ENCODE peak calls at places on chromosomes 2 and 18, in seven cellular contexts. U is psoas muscle; I is Peyer's patch; W is IMR-90; B is sigmoid colon; P is cardiac muscle cell; Q is CD4-positive, CD25-positive, alpha-beta regulatory T cell. K is an unnamed sample. For H3K4me1, the result is how much of the 10 kb centered on the place peaks cover.

GRCh38 chr2:25279091-25279651 is 62.6 kb downstream of the DNMT3A start:
- DNase-seq in U (peak), I (peak), W (no peak), B (peak), P (peak), Q (no peak), K (no peak)

GRCh38 chr18:28110924-28111323 is 66.0 kb downstream of the CDH2 start:
- DNase-seq in U (no peak), I (no peak), W (no peak), B (no peak), P (no peak), Q (no peak), K (no peak)

GRCh38 chr2:10407841-10408648 is 40.1 kb downstream of the ODC1 start:
- DNase-seq in U (no peak), I (peak), W (peak), B (peak), P (peak), Q (peak), K (peak)

GRCh38 chr18:2881490-2882195 is 34.8 kb downstream of the EMILIN2 start:
- DNase-seq in U (peak), I (peak), W (peak), B (peak), P (peak), Q (no peak), K (no peak)

GRCh38 chr2:88601302-88601701 is 26.0 kb downstream of the EIF2AK3 start:
- DNase-seq in U (no peak), I (no peak), W (peak), B (no peak), P (peak), Q (no peak), K (no peak)

GRCh38 chr18:58867281-58867961 is 2.7 kb downstream of the ZNF532 start:
- DNase-seq in U (no peak), I (no peak), W (no peak), B (peak), P (no peak), Q (no peak), K (no peak)

GRCh38 chr2:67290451-67290991 is 106.6 kb upstream of the ETAA1 start:
- DNase-seq in U (no peak), I (no peak), W (peak), B (no peak), P (peak), Q (no peak), K (no peak)

GRCh38 chr2:30239308-30240161 is 8.2 kb downstream of the LBH start:
- DNase-seq in U (peak), I (peak), W (peak), B (peak), P (peak), Q (peak), K (peak)

GRCh38 chr2:27216416-27217137 is 592 bp upstream of the CAD start:
- DNase-seq in U (no peak), I (no peak), W (no peak), B (peak), P (no peak), Q (no peak), K (no peak)

GRCh38 chr2:234496442-234496834 is 443 bp downstream of the ARL4C start:
- DNase-seq in U (no peak), I (peak), W (no peak), B (no peak), P (no peak), Q (peak), K (no peak)

GRCh38 chr2:28753043-28753683 is 1.5 kb downstream of the PPP1CB start:
- DNase-seq in U (peak), I (peak), W (peak), B (peak), P (peak), Q (peak), K (peak)

GRCh38 chr2:233443511-233444183 is 89.4 kb downstream of the DGKD start:
- DNase-seq in U (peak), I (peak), W (peak), B (peak), P (peak), Q (peak), K (peak)

GRCh38 chr2:109438146-109438545 is 175.6 kb downstream of the SEPTIN10 start:
- DNase-seq in U (no peak), I (peak), W (no peak), B (peak), P (no peak), Q (no peak), K (no peak)

GRCh38 chr2:18741888-18742287 is 152.5 kb upstream of the NT5C1B start:
- DNase-seq in U (no peak), I (no peak), W (peak), B (peak), P (peak), Q (no peak), K (no peak)

GRCh38 chr2:19675856-19676460 is 225.8 kb downstream of the TTC32 start:
- DNase-seq in U (no peak), I (no peak), W (peak), B (no peak), P (no peak), Q (no peak), K (no peak)

GRCh38 chr2:144508162-144508765 is 11.7 kb downstream of the ZEB2 start:
- DNase-seq in U (no peak), I (no peak), W (no peak), B (no peak), P (no peak), Q (no peak), K (no peak)

GRCh38 chr2:232876071-232876977 is 6.3 kb downstream of the SNORC start:
- DNase-seq in U (peak), I (peak), W (no peak), B (peak), P (no peak), Q (peak), K (no peak)

GRCh38 chr2:173196080-173196479 is 120.4 kb downstream of the MAP3K20 start:
- DNase-seq in U (no peak), I (no peak), W (no peak), B (no peak), P (no peak), Q (no peak), K (no peak)

GRCh38 chr18:24799720-24800119 is 339.3 kb downstream of the HRH4 start:
- DNase-seq in U (no peak), I (no peak), W (no peak), B (no peak), P (no peak), Q (no peak), K (no peak)

GRCh38 chr2:97546711-97547110 is 43.0 kb downstream of the ANKRD36B start:
- DNase-seq in U (no peak), I (no peak), W (no peak), B (no peak), P (peak), Q (no peak), K (no peak)

GRCh38 chr2:2007551-2008501 is 263.5 kb upstream of the PXDN start:
- DNase-seq in U (no peak), I (no peak), W (no peak), B (no peak), P (no peak), Q (no peak), K (no peak)

GRCh38 chr2:240134956-240135520 is 1.1 kb downstream of the COPS9 start:
- DNase-seq in U (peak), I (no peak), W (no peak), B (no peak), P (no peak), Q (no peak), K (no peak)

GRCh38 chr2:150718280-150718679 is 230.8 kb upstream of the RND3 start:
- DNase-seq in U (no peak), I (no peak), W (no peak), B (no peak), P (no peak), Q (no peak), K (no peak)

GRCh38 chr2:39688181-39688580 is 22.5 kb downstream of the TMEM178A start:
- DNase-seq in U (no peak), I (no peak), W (no peak), B (no peak), P (no peak), Q (no peak), K (no peak)

GRCh38 chr2:117771969-117772630 is 42.4 kb upstream of the DDX18 start:
- DNase-seq in U (no peak), I (no peak), W (peak), B (no peak), P (peak), Q (no peak), K (no peak)

GRCh38 chr2:96245609-96246390 is 20.0 kb downstream of the TMEM127 start:
- DNase-seq in U (no peak), I (peak), W (peak), B (peak), P (peak), Q (no peak), K (no peak)

GRCh38 chr2:24456610-24457556 is 34.2 kb upstream of the NCOA1 start:
- DNase-seq in U (peak), I (peak), W (peak), B (peak), P (peak), Q (no peak), K (no peak)

GRCh38 chr2:203225423-203226039 is 13.3 kb upstream of the CYP20A1 start:
- DNase-seq in U (no peak), I (no peak), W (peak), B (no peak), P (peak), Q (peak), K (peak)

GRCh38 chr18:7855671-7856070 is 288.6 kb downstream of the PTPRM start:
- DNase-seq in U (no peak), I (no peak), W (no peak), B (no peak), P (no peak), Q (no peak), K (no peak)

GRCh38 chr2:231000211-231000904 is 4.4 kb downstream of the SPATA3 start:
- DNase-seq in U (no peak), I (no peak), W (no peak), B (peak), P (no peak), Q (no peak), K (no peak)

GRCh38 chr18:31041346-31042067 is 1.0 kb downstream of the DSC3 start:
- DNase-seq in U (peak), I (no peak), W (no peak), B (no peak), P (peak), Q (no peak), K (no peak)

GRCh38 chr2:44944952-44945612 is 3.6 kb downstream of the SIX3 start:
- DNase-seq in U (no peak), I (no peak), W (no peak), B (no peak), P (no peak), Q (no peak), K (no peak)

GRCh38 chr2:109239720-109240119 is 110.7 kb downstream of the SH3RF3 start:
- DNase-seq in U (no peak), I (no peak), W (peak), B (no peak), P (peak), Q (no peak), K (no peak)

GRCh38 chr2:182915369-182916326 is 49.2 kb upstream of the FRZB start:
- DNase-seq in U (peak), I (no peak), W (peak), B (no peak), P (peak), Q (no peak), K (no peak)

GRCh38 chr2:195575879-195576391 is 81.1 kb upstream of the SLC39A10 start:
- DNase-seq in U (no peak), I (peak), W (peak), B (no peak), P (peak), Q (peak), K (peak)

GRCh38 chr2:107595749-107596148 is 230.9 kb upstream of the RGPD4 start:
- DNase-seq in U (no peak), I (no peak), W (peak), B (no peak), P (peak), Q (no peak), K (no peak)

DNA sequence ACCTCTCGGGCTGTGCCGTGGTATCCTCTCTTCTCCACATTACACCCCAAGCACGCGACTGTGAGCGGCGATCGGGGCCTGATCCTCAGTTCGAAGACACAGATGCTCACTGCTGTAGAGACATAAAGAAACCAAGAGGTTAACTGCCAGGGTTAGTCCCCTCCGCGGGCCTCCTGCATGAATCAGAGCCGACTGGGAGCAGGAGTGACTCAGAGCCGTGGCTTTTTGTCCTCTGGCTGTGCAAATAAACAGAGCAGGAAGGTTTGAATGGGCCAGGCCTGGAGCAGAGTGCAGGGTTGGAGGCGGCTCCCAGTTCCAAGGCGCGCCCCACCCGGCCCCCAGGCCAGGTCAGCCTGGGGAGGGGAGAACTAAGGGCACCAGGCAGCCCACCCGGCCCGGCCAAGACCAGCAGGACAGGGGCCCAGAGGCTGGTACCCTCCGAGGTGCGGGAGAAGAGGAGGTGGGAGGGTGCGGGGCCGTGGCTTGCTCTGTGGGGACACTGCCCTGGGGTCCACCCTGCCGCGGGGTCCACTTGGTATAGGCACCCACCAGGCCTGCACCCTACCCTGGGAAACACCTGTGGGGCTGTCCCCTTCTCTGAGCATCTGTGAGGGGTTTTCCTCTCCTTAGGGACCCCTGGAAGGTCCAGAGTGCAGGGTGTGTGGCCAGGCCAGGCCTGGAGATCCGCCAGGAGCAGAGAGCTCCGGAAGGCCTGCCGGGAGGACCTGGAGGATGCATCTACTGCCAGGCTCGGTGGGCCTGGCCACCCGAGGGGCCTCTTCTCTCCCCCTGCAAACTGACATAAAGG is 16.5 kb downstream of the TWIST2 start:
- DNase-seq in U (peak), I (peak), W (peak), B (peak), P (peak), Q (no peak), K (no peak)
- H3K4me1 ChIP-seq in U (under half), I (under half), W (half or more), B (half or more), P (under half), Q (under half), K (under half)

GRCh38 chr2:16318474-16319195 is 347.0 kb downstream of the CYRIA start:
- DNase-seq in U (no peak), I (no peak), W (no peak), B (no peak), P (no peak), Q (no peak), K (no peak)

GRCh38 chr2:16319425-16320245 is 346.0 kb downstream of the CYRIA start:
- DNase-seq in U (no peak), I (no peak), W (no peak), B (no peak), P (no peak), Q (no peak), K (no peak)

GRCh38 chr2:16316456-16317210 is 349.0 kb downstream of the CYRIA start:
- DNase-seq in U (no peak), I (no peak), W (no peak), B (no peak), P (no peak), Q (no peak), K (no peak)

GRCh38 chr2:16317211-16317830 is 348.3 kb downstream of the CYRIA start:
- DNase-seq in U (no peak), I (no peak), W (no peak), B (no peak), P (no peak), Q (no peak), K (no peak)

DNA sequence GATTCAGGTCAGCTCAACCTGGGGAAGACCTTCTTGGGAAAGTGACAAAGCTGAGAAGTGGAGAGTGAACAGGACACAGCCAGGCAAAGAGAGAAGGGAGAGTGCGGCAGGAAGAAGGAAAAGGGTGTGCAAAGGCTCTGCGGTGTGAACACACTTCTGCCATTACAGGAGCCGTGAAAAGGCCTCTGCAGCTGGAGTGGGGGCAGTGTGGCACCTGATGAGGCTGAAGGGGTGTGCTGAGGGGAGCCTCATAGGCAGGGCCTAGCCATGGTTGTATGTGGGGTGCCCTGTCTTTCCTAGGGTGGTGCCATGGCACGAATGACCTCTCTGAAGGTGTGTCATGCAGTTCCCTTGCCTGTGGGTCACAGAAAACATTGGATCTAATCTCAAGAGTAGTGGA is 347.6 kb downstream of the CYRIA start:
- DNase-seq in U (no peak), I (no peak), W (no peak), B (no peak), P (no peak), Q (no peak), K (no peak)
- H3K27ac ChIP-seq in U (no peak), I (no peak), W (no peak), B (no peak), P (peak), Q (no peak), K (no peak)

GRCh38 chr2:237725661-237726060 is 72.9 kb upstream of the RBM44 start:
- DNase-seq in U (no peak), I (peak), W (no peak), B (peak), P (no peak), Q (no peak), K (no peak)
- H3K4me1 ChIP-seq in U (half or more), I (under half), W (under half), B (half or more), P (under half), Q (under half), K (under half)

GRCh38 chr2:70959851-70960832 is 18.3 kb upstream of the ANKRD53 start:
- DNase-seq in U (no peak), I (peak), W (no peak), B (no peak), P (no peak), Q (no peak), K (no peak)

GRCh38 chr2:70957838-70958237 is 20.6 kb upstream of the ANKRD53 start:
- DNase-seq in U (no peak), I (no peak), W (no peak), B (no peak), P (no peak), Q (no peak), K (no peak)

GRCh38 chr2:70960833-70961647 is 17.4 kb upstream of the ANKRD53 start:
- DNase-seq in U (no peak), I (peak), W (no peak), B (no peak), P (peak), Q (no peak), K (no peak)

GRCh38 chr2:70958759-70959158 is 19.7 kb upstream of the ANKRD53 start:
- DNase-seq in U (no peak), I (no peak), W (no peak), B (no peak), P (no peak), Q (no peak), K (no peak)

DNA sequence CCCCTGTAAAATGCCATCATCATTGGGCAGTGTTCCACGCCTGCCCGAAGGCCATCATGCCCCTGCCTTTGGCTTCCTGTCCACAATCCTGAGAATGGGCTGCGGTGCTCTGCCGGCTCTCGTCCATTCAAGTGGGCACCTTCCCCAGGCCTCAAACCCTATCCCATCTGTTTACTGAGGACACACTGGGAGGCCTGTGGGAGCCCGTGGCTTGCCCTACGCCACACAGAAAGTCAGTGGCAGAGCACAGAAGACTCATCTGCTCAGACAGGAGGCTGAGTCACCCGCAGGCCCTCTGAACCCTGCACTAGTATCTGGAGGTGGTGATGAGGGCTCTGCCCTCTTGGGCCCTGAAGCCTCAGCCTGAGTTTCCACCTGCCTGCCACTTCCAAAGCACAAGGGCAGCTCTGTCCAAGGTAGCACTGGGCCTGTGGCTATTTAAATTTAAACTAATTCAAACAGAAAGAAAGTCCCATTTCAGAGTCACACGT is 19.1 kb upstream of the ANKRD53 start:
- DNase-seq in U (no peak), I (no peak), W (no peak), B (no peak), P (no peak), Q (no peak), K (no peak)
- H3K27ac ChIP-seq in U (no peak), I (no peak), W (no peak), B (no peak), P (no peak), Q (no peak), K (no peak)